ENCODE peak calls at places on chromosomes 6 and 20, in six cellular contexts. M is naive thymus-derived CD8-positive, alpha-beta T cell; Q is activated naive CD4-positive, alpha-beta T cell; X is ovary; R is NCI-H446; W is RCC 7860. Z is an unnamed sample.
A peak's percentile ranks its signal among the peaks of the same experiment; 100 is the strongest.

GRCh38 chr6:105459884-105460283 is 57.0 kb upstream of the PREP start:
- DNase-seq in M (no peak), Q (no peak), X (no peak), R (no peak), W (peak; percentile 54), Z (no peak)

GRCh38 chr20:34098570-34098969 is 13.5 kb downstream of the EIF2S2 start:
- DNase-seq in M (no peak), Q (no peak), X (no peak), R (no peak), W (no peak), Z (no peak)

GRCh38 chr6:113997106-113997505 is 26.2 kb upstream of the HDAC2 start:
- DNase-seq in M (no peak), Q (no peak), X (no peak), R (no peak), W (peak; percentile 62), Z (no peak)

GRCh38 chr6:47168176-47168575 is 126.0 kb upstream of the ADGRF1 start:
- DNase-seq in M (no peak), Q (no peak), X (no peak), R (no peak), W (peak; percentile 93), Z (peak; percentile 53)

GRCh38 chr6:167134448-167135328 is 11.8 kb downstream of the CCR6 start:
- DNase-seq in M (no peak), Q (no peak), X (no peak), R (no peak), W (peak; percentile 33), Z (no peak)

GRCh38 chr6:90343581-90343980 is 46.9 kb upstream of the BACH2 start:
- DNase-seq in M (no peak), Q (no peak), X (peak; percentile 74), R (no peak), W (no peak), Z (no peak)

GRCh38 chr20:62242196-62242595 is 3.9 kb downstream of the OSBPL2 start:
- DNase-seq in M (no peak), Q (no peak), X (no peak), R (no peak), W (no peak), Z (no peak)

GRCh38 chr6:37668251-37668650 is 29.4 kb downstream of the MDGA1 start:
- DNase-seq in M (no peak), Q (no peak), X (no peak), R (no peak), W (no peak), Z (no peak)

GRCh38 chr20:51888186-51888790 is 86.0 kb upstream of the SALL4 start:
- DNase-seq in M (no peak), Q (no peak), X (no peak), R (no peak), W (no peak), Z (no peak)

GRCh38 chr6:15674690-15675386 is 12.0 kb upstream of the DTNBP1 start:
- DNase-seq in M (no peak), Q (no peak), X (no peak), R (no peak), W (no peak), Z (no peak)

GRCh38 chr20:45111799-45112471 is 3.0 kb downstream of the WFDC5 start:
- DNase-seq in M (no peak), Q (no peak), X (no peak), R (no peak), W (no peak), Z (no peak)

GRCh38 chr20:48786916-48787676 is 40.7 kb downstream of the PREX1 start:
- DNase-seq in M (no peak), Q (no peak), X (no peak), R (no peak), W (no peak), Z (no peak)

GRCh38 chr6:141464490-141464889 is 668.2 kb upstream of the GJE1 start:
- DNase-seq in M (no peak), Q (no peak), X (no peak), R (peak; percentile 19), W (peak; percentile 77), Z (no peak)

GRCh38 chr6:15021074-15021473 is 224.8 kb upstream of the JARID2 start:
- DNase-seq in M (no peak), Q (no peak), X (no peak), R (no peak), W (no peak), Z (no peak)

GRCh38 chr6:33091957-33092356 is 16.2 kb downstream of the HLA-DPB1 start:
- DNase-seq in M (peak; percentile 77), Q (no peak), X (no peak), R (no peak), W (no peak), Z (no peak)

GRCh38 chr6:116060572-116061283 is at the start of gene FRK:
- DNase-seq in M (no peak), Q (no peak), X (no peak), R (no peak), W (peak; percentile 72), Z (no peak)

GRCh38 chr20:63829943-63830820 is 882 bp downstream of the ZBTB46 start:
- DNase-seq in M (no peak), Q (no peak), X (peak; percentile 58), R (no peak), W (no peak), Z (peak; percentile 37)